ENCODE peak calls at places on chromosomes 2 and 18, in ten cellular contexts. M, A, C, U, B, V, G, H, Y and Z are unnamed samples.

GRCh38 chr2:157593411-157593810 is 35.3 kb downstream of the ACVR1C start:
- DNase-seq in B (no peak), A (no peak), H (no peak), G (no peak), M (no peak), V (no peak), Y (no peak), U (no peak), C (no peak), Z (no peak)

GRCh38 chr2:867296-867695 is 83.4 kb upstream of the SNTG2 start:
- DNase-seq in B (no peak), H (no peak), Y (no peak), M (no peak), C (no peak), A (no peak), G (no peak), U (peak; percentile 32), V (no peak), Z (no peak)

GRCh38 chr2:172995323-172996244 is 80.1 kb upstream of the MAP3K20 start:
- DNase-seq in G (peak; percentile 92), M (no peak), H (peak; percentile 86), A (peak; percentile 79), V (peak; percentile 78), C (peak; percentile 79), U (peak; percentile 44), Y (peak; percentile 95), B (peak; percentile 94), Z (peak; percentile 83)

GRCh38 chr18:28003451-28003850 is 173.5 kb downstream of the CDH2 start:
- DNase-seq in V (peak; percentile 71), M (no peak), H (no peak), G (peak; percentile 30), B (peak; percentile 47), U (no peak), A (no peak), C (no peak), Y (peak; percentile 68), Z (no peak)

GRCh38 chr18:36756262-36756661 is 72.5 kb downstream of the TPGS2 start:
- DNase-seq in V (no peak), C (no peak), B (peak; percentile 26), U (no peak), A (no peak), H (no peak), M (no peak), Y (peak; percentile 13), G (no peak), Z (peak; percentile 62)

GRCh38 chr2:168434164-168434563 is 21.9 kb upstream of the CERS6 start:
- DNase-seq in A (peak; percentile 50), V (no peak), B (no peak), C (no peak), U (no peak), M (no peak), G (no peak), Y (peak; percentile 11), H (no peak), Z (no peak)

GRCh38 chr2:85655961-85656403 is 12.0 kb downstream of the SFTPB start:
- DNase-seq in H (no peak), U (no peak), M (no peak), A (no peak), B (no peak), C (no peak), Y (no peak), G (no peak), V (peak; percentile 66), Z (no peak)

GRCh38 chr2:197926673-197927072 is 122.3 kb downstream of the PLCL1 start:
- DNase-seq in V (no peak), G (no peak), C (no peak), Y (no peak), M (no peak), H (no peak), B (peak; percentile 40), U (no peak), A (no peak), Z (no peak)

DNA sequence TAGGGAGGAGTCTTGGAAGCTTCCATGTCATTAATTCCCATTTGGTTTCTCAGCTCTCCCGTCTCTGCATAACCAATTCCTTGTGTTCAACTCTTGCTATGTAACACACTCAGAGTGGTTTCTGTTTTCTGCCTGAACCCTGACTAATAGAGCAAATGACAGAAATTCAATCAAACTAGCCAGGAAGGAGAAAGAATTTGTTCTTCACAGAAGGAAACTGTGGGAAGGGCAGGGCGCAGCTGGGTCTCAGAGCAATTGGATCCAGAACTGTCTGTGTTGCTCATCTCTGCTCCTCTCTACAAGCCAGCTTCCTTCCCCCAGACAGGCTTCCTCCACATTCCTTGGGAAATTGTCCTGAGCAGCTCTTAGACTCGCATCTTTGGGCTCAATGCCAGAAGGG is 269.8 kb downstream of the TNS1 start:
- DNase-seq in C (no peak), U (no peak), Y (peak; percentile 27), V (no peak), H (no peak), B (peak; percentile 20), G (no peak), A (no peak), M (no peak), Z (peak; percentile 41)
- H3K4me3 ChIP-seq in C (no peak overlapping the region), U (no peak overlapping the region), Y (no peak overlapping the region), V (no peak overlapping the region), H (no peak overlapping the region), B (no peak overlapping the region), G (no peak overlapping the region), A (no peak overlapping the region), M (no peak overlapping the region), Z (no peak overlapping the region)

GRCh38 chr18:62590799-62591640 is 68.2 kb downstream of the ZCCHC2 start:
- DNase-seq in M (no peak), H (no peak), Y (no peak), C (no peak), G (no peak), B (no peak), U (no peak), V (no peak), A (no peak), Z (no peak)

DNA sequence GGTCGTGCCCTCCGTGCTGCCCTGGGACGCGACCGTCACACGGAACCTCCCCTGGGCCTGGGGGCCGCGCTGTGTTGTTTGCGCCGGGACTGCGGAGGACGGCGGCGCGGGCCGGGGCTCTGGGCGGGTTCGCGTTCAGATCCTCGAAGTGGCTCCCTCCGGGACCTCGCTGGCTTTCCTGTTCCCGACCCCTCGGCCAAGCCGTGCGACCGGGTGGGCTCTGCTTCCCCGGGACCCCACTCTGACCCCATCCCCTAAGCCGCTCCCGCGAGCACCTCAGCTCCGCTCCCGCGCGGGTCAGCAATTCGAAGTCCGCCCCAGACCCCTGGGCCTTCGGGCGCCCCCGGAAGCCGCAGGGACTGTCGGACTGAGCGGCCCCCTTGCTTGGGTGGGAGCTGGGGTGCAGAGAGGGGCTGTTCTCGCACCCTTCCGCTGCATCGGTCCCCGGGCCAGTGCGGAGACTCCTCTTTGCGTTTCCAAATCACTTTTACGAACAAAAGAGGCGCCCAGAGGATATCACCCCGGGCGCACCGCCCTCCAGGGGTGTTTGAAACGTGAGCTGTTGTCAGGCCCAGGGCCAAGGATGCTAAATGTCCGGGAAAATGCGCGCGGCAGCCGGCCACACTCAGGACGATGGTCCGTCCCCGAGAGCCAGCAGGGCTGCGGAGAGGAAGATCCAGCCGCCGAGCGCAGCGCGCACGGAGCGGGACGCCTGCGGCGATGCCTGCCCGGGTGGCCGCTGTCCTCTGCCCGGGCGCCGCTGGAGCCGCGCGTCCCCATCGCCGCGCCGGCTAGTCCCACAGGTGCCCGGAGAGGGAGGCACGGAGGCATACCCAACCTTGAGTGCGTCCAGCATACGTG is 73.5 kb downstream of the ZCCHC2 start:
- DNase-seq in B (no peak), G (no peak), Y (peak; percentile 3), A (no peak), H (no peak), M (no peak), V (peak; percentile 13), C (no peak), U (no peak), Z (no peak)
- H3K4me3 ChIP-seq in B (peak overlapping the region; percentile 14), G (peak overlapping the region; percentile 22), Y (peak overlapping the region; percentile 27), A (peak overlapping the region; percentile 25), H (peak overlapping the region; percentile 64), M (no peak overlapping the region), V (peak overlapping the region; percentile 26), C (no peak overlapping the region), U (no peak overlapping the region), Z (peak overlapping the region; percentile 43)

GRCh38 chr2:210315015-210315807 is at the start of gene MYL1:
- DNase-seq in Y (no peak), A (no peak), B (no peak), V (no peak), U (no peak), C (no peak), G (no peak), M (no peak), H (no peak), Z (no peak)
- H3K4me3 ChIP-seq in Y (no peak within 1 kb of the TSS), A (no peak within 1 kb of the TSS), B (no peak within 1 kb of the TSS), V (no peak within 1 kb of the TSS), U (no peak within 1 kb of the TSS), C (no peak within 1 kb of the TSS), G (no peak within 1 kb of the TSS), M (no peak within 1 kb of the TSS), H (no peak within 1 kb of the TSS), Z (no peak within 1 kb of the TSS)

GRCh38 chr18:51151185-51151567 is 46.3 kb downstream of the MEX3C start:
- DNase-seq in C (no peak), H (no peak), B (no peak), A (no peak), U (no peak), V (no peak), Y (no peak), M (no peak), G (no peak), Z (no peak)

GRCh38 chr18:51149605-51150429 is 47.7 kb downstream of the MEX3C start:
- DNase-seq in Y (peak; percentile 60), C (peak; percentile 28), H (no peak), G (peak; percentile 2), A (no peak), B (peak; percentile 53), V (peak; percentile 63), M (no peak), U (no peak), Z (peak; percentile 13)

GRCh38 chr18:51150430-51150746 is 47.1 kb downstream of the MEX3C start:
- DNase-seq in M (no peak), V (no peak), H (no peak), B (no peak), A (no peak), Y (no peak), U (no peak), C (peak; percentile 1), G (no peak), Z (no peak)

GRCh38 chr18:51153659-51154371 is 43.7 kb downstream of the MEX3C start:
- DNase-seq in H (no peak), G (no peak), Y (no peak), C (no peak), B (no peak), V (no peak), U (peak; percentile 70), M (no peak), A (no peak), Z (no peak)

DNA sequence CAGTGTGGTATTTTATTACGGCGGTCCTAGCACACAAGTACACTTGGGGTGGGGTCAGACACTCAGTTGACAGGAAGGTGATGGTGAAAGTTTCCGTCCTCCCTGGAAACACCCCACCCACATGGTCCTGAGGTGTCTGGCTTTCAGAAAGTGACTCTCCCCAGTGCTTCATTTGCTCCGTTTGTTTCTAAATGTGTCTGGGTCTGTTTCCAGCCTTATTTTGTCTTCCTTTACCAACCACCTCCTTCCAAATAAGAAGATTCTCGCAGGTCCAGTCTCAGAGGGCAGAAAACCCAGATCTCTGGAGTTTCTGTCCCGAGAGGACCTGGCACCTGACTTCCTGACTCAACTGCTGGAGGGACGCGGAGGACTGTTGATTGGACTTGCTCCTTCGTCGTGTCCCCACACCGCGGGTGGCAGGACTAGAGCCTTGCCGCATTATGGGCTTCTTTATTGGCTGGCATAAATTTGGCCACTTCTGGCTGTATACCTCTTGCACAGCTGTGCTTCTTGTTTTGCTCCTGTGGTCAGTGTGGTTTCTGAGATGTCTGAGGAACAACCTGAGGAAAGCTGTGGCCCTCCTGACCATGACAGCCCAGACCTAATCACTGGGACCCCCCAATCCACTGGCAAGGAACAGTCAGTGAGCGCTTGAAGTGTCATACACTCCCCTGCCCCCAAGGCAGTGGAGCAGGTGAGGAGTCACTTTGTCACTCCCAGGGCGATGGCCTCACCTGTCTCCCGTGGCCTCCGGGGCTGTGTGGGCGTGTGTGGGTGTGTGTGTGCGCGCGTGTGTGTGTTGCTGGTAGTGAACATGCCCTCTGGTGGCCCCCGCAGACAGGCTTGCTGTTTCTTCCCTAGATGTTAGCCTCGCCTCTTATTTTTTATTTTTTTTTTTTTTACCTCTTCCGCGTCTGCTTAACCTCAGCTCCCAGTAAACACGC is 45.6 kb downstream of the MEX3C start:
- DNase-seq in G (no peak), H (no peak), U (peak; percentile 45), B (no peak), A (no peak), Y (no peak), C (peak; percentile 2), M (no peak), V (no peak), Z (no peak)
- H3K4me3 ChIP-seq in G (no peak overlapping the region), H (no peak overlapping the region), U (no peak overlapping the region), B (no peak overlapping the region), A (no peak overlapping the region), Y (no peak overlapping the region), C (no peak overlapping the region), M (no peak overlapping the region), V (no peak overlapping the region), Z (no peak overlapping the region)